ENCODE peak calls at places on chromosomes 11 and 22, in five cellular contexts. K, L, Y, E and U are unnamed samples.

GRCh38 chr11:29452131-29452530 is 564.7 kb downstream of the KCNA4 start:
- DNase-seq in K (no peak), E (no peak), L (no peak), Y (no peak), U (no peak)

GRCh38 chr11:130121430-130121978 is 38.1 kb upstream of the ST14 start:
- DNase-seq in E (no peak), Y (no peak), L (no peak), K (no peak), U (no peak)

GRCh38 chr11:20289732-20290131 is 73.8 kb upstream of the HTATIP2 start:
- DNase-seq in E (no peak), L (no peak), K (no peak), Y (no peak), U (no peak)

GRCh38 chr11:86559311-86559945 is 113.0 kb downstream of the ME3 start:
- DNase-seq in K (peak), E (no peak), Y (no peak), L (no peak), U (no peak)

GRCh38 chr22:24703101-24703500 is 71.4 kb downstream of the PIWIL3 start:
- DNase-seq in E (no peak), K (no peak), Y (no peak), L (peak), U (peak)

GRCh38 chr11:108967571-108967970 is 302.7 kb downstream of the DDX10 start:
- DNase-seq in Y (peak), L (no peak), E (no peak), K (no peak), U (no peak)

GRCh38 chr22:46661221-46661851 is 41.1 kb downstream of the GRAMD4 start:
- DNase-seq in L (no peak), E (peak), Y (peak), K (no peak), U (no peak)

GRCh38 chr11:115132829-115133228 is 371.4 kb downstream of the CADM1 start:
- DNase-seq in L (peak), E (peak), K (no peak), Y (no peak), U (peak)

GRCh38 chr11:120547871-120548681 is 36.5 kb downstream of the GRIK4 start:
- DNase-seq in E (peak), Y (peak), K (peak), L (no peak), U (peak)

GRCh38 chr11:9815486-9816136 is 151.7 kb downstream of the SWAP70 start:
- DNase-seq in E (peak), Y (no peak), L (no peak), K (no peak), U (no peak)

GRCh38 chr11:117676501-117676900 is 120.5 kb downstream of the DSCAML1 start:
- DNase-seq in E (no peak), Y (peak), K (no peak), L (no peak), U (no peak)

GRCh38 chr11:106379712-106380111 is 302.2 kb downstream of the AASDHPPT start:
- DNase-seq in L (no peak), K (no peak), E (no peak), Y (no peak), U (no peak)

GRCh38 chr11:112167145-112167544 is at the start of gene TEX12:
- DNase-seq in E (no peak), Y (no peak), L (no peak), K (no peak), U (no peak)

GRCh38 chr11:85784907-85785306 is 26.0 kb downstream of the SYTL2 start:
- DNase-seq in E (no peak), K (no peak), L (no peak), Y (no peak), U (no peak)

GRCh38 chr11:13016415-13016814 is 7.3 kb downstream of the RASSF10 start:
- DNase-seq in Y (no peak), L (peak), E (peak), K (no peak), U (peak)

GRCh38 chr11:83285131-83285770 is 916 bp downstream of the CCDC90B start:
- DNase-seq in K (no peak), E (no peak), L (no peak), Y (no peak), U (no peak)
- TF ChIP-seq EP300 in K (no peak), E (no peak), L (no peak), Y (no peak), U (no peak)

GRCh38 chr11:6387811-6388599 is 2.3 kb upstream of the SMPD1 start:
- DNase-seq in E (peak), L (no peak), Y (no peak), K (no peak), U (no peak)
- H3K27ac ChIP-seq in E (peak), L (no peak), Y (no peak), K (no peak), U (peak)

DNA sequence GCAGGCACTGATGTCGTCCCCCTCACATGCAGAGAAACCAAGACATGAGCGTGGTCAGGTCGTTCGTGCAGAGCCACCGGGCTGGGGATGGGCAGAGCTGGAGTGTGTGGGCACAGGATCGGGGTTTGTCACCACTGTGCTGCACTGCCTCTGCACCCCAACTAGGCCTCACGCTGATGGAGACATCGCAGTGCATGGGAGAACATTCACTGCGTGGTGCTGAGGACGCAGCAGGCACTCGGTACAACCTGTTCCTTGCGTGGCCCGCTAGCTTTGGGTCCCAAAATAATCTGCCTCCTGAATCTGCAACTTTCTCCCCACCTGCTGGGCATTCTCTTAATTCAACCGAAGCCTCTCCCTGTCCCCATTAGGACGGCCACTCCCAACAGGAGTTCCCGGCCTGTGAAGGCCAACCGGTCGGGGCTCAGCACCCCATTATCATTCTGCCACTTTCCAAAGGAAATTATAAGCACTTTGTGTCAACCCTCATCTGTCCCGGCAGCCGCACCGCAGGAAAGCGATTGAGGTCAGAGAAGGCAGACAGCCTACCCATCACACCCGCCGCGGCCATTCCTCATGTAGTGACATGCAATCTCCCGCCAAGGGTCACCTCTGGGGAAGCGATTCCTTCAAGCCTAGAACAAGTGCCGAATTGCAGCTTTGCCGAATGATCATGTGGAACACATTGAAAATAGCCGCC is 490.4 kb downstream of the MN1 start:
- DNase-seq in K (no peak), Y (no peak), E (no peak), L (no peak), U (no peak)
- TF ChIP-seq EP300 in K (no peak), Y (no peak), E (no peak), L (no peak), U (no peak)

GRCh38 chr22:37198290-37199102 is 10.4 kb upstream of the C1QTNF6 start:
- DNase-seq in E (peak), K (peak), L (peak), Y (peak), U (peak)
- H3K27ac ChIP-seq in E (peak), K (peak), L (peak), Y (peak), U (peak)

DNA sequence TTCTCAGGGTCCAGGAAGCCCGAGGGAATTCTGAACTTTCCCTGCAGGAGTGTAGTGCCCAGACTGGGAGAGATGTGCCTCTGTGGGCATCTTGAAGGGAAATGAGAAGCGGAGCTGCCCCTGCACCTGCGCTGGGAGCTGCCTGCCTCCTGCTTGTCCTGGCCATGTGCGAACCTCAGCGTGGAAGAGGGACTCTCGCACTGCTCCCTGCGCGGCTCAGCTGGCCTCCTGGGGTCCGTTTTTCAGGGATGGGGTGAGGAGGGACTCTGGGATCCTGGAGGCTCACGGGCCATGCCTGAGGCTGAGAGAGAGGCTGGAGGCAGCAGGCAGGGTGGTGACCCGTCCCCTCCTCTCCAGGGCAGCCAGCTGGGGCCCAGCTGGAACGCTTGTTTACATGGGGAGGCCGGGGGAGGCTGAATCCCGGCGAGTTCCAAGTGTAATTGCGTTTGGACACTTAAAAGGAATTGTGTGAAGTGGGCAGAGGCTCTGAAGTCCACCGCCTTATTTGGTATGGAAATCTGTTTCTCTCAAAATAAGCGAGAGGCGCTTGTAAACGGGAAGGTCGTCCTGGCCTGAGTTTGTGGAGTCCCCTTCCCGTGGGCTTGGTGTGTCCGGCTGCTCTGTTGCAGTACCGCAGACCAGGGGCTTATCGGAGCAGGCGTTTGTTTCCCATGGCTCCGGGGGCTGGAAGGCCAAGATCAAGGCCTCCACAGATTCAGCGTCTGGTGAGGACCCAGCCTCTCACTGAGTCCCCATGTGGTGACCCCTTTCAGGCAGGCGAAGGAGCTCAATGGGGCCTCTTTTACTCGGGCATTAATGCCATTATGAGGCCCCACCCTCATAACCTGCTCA is 1.3 kb upstream of the MRGPRF start:
- DNase-seq in K (peak), E (no peak), Y (peak), L (no peak), U (peak)
- TF ChIP-seq EP300 in K (no peak), E (no peak), Y (no peak), L (no peak), U (no peak)

GRCh38 chr11:64356498-64357411 is 2.2 kb upstream of the RPS6KA4 start:
- DNase-seq in K (no peak), E (peak), L (peak), Y (peak), U (no peak)
- H3K27ac ChIP-seq in K (no peak), E (peak), L (peak), Y (no peak), U (no peak)

GRCh38 chr11:65287601-65288000 is 25.8 kb downstream of the POLA2 start:
- DNase-seq in K (no peak), Y (no peak), L (no peak), E (no peak), U (no peak)

GRCh38 chr11:65288706-65289536 is 25.7 kb upstream of the CDC42EP2 start:
- DNase-seq in E (no peak), K (no peak), L (no peak), Y (peak), U (no peak)

GRCh38 chr11:65292866-65293265 is 21.8 kb upstream of the CDC42EP2 start:
- DNase-seq in L (no peak), Y (no peak), K (no peak), E (no peak), U (no peak)

GRCh38 chr11:65291613-65292012 is 23.1 kb upstream of the CDC42EP2 start:
- DNase-seq in L (no peak), K (no peak), E (peak), Y (no peak), U (no peak)

DNA sequence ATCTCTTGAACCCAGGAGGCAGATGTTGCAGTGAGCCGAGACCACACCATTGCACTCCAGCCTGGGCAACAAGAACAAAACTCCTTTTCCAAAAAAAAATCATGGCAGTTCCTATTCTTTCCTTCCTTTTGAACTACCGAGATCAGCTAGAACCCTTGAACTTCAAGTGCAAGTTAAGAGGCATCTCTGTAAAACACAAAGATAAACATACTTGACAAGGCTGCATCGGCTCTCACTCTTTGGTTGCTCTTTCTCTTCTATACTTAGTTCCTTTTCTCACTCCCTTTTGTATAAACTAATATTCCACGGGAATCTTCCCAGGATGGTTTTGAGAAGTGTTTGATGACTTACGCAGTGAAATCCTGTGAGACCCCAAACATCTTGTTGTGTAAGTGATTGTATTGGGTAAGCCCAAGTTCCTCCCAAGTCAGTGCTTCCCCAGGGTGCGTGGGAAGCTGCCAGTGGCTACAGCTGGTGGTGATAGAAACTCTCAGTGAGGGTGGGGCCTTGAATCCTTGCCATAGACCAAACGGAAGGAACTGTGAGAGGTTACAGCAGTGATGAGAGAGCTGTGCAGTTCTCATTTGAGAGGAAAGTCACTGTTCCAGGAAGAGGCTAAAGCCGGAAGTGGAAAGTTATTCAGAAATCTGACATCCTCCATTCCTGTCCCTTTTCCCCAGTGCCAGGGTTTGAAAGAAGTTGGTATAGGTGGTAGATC is 24.1 kb upstream of the CDC42EP2 start:
- DNase-seq in Y (no peak), K (peak), E (peak), L (peak), U (peak)
- TF ChIP-seq EP300 in Y (no peak), K (peak), E (no peak), L (no peak), U (no peak)